ENCODE peak calls at places on chromosome 9, in ten cellular contexts. One of them, this sample, is unnamed.

GRCh38 chr9:86907346-86907745 is 40.0 kb downstream of the GAS1 start:
- DNase-seq in GM23338: no peak
- DNase-seq in sigmoid colon: no peak
- DNase-seq in IMR-90: peak; percentile 62
- DNase-seq in CD4-positive, alpha-beta memory T cell: no peak
- DNase-seq in transverse colon: no peak
- DNase-seq in upper lobe of right lung: no peak
- DNase-seq in aorta: no peak
- DNase-seq in endodermal cell: no peak
- DNase-seq in spleen: no peak
- DNase-seq in this sample: no peak

GRCh38 chr9:128275198-128276007 is at the start of gene GOLGA2:
- DNase-seq in upper lobe of right lung: no peak
- DNase-seq in aorta: peak; percentile 67
- DNase-seq in endodermal cell: peak; percentile 71
- DNase-seq in sigmoid colon: peak; percentile 82
- DNase-seq in spleen: no peak
- DNase-seq in transverse colon: peak; percentile 47
- DNase-seq in CD4-positive, alpha-beta memory T cell: no peak
- DNase-seq in GM23338: peak; percentile 73
- DNase-seq in IMR-90: peak; percentile 76
- DNase-seq in this sample: no peak

GRCh38 chr9:122827759-122828090 is 663 bp downstream of the PDCL start:
- DNase-seq in endodermal cell: peak; percentile 83
- DNase-seq in IMR-90: peak; percentile 42
- DNase-seq in transverse colon: no peak
- DNase-seq in aorta: no peak
- DNase-seq in CD4-positive, alpha-beta memory T cell: no peak
- DNase-seq in spleen: no peak
- DNase-seq in sigmoid colon: no peak
- DNase-seq in upper lobe of right lung: no peak
- DNase-seq in GM23338: peak; percentile 77
- DNase-seq in this sample: no peak

GRCh38 chr9:237141-237857 is 22.6 kb downstream of the DOCK8 start:
- DNase-seq in spleen: no peak
- DNase-seq in endodermal cell: no peak
- DNase-seq in CD4-positive, alpha-beta memory T cell: no peak
- DNase-seq in sigmoid colon: no peak
- DNase-seq in upper lobe of right lung: no peak
- DNase-seq in aorta: no peak
- DNase-seq in transverse colon: no peak
- DNase-seq in IMR-90: no peak
- DNase-seq in GM23338: no peak
- DNase-seq in this sample: no peak

GRCh38 chr9:28620661-28621060 is 1047.4 kb upstream of the C9orf72 start:
- DNase-seq in aorta: no peak
- DNase-seq in endodermal cell: no peak
- DNase-seq in sigmoid colon: no peak
- DNase-seq in GM23338: no peak
- DNase-seq in spleen: no peak
- DNase-seq in transverse colon: no peak
- DNase-seq in IMR-90: no peak
- DNase-seq in upper lobe of right lung: no peak
- DNase-seq in CD4-positive, alpha-beta memory T cell: no peak
- DNase-seq in this sample: no peak

GRCh38 chr9:93183663-93184438 is at the start of gene WNK2:
- DNase-seq in IMR-90: no peak
- DNase-seq in spleen: no peak
- DNase-seq in aorta: no peak
- DNase-seq in endodermal cell: peak; percentile 86
- DNase-seq in upper lobe of right lung: no peak
- DNase-seq in sigmoid colon: no peak
- DNase-seq in transverse colon: peak; percentile 67
- DNase-seq in GM23338: peak; percentile 64
- DNase-seq in CD4-positive, alpha-beta memory T cell: peak; percentile 39
- DNase-seq in this sample: peak; percentile 17

GRCh38 chr9:77954018-77954417 is 77.6 kb downstream of the GNAQ start:
- DNase-seq in transverse colon: no peak
- DNase-seq in sigmoid colon: no peak
- DNase-seq in upper lobe of right lung: no peak
- DNase-seq in IMR-90: peak; percentile 60
- DNase-seq in aorta: no peak
- DNase-seq in CD4-positive, alpha-beta memory T cell: no peak
- DNase-seq in spleen: no peak
- DNase-seq in endodermal cell: no peak
- DNase-seq in GM23338: no peak
- DNase-seq in this sample: no peak

GRCh38 chr9:20873240-20873860 is 158.1 kb downstream of the HACD4 start:
- DNase-seq in spleen: no peak
- DNase-seq in upper lobe of right lung: no peak
- DNase-seq in IMR-90: peak; percentile 53
- DNase-seq in CD4-positive, alpha-beta memory T cell: no peak
- DNase-seq in endodermal cell: no peak
- DNase-seq in sigmoid colon: no peak
- DNase-seq in aorta: no peak
- DNase-seq in transverse colon: no peak
- DNase-seq in GM23338: no peak
- DNase-seq in this sample: no peak

GRCh38 chr9:131744715-131745201 is 4.9 kb upstream of the RAPGEF1 start:
- DNase-seq in aorta: no peak
- DNase-seq in sigmoid colon: no peak
- DNase-seq in GM23338: no peak
- DNase-seq in CD4-positive, alpha-beta memory T cell: no peak
- DNase-seq in upper lobe of right lung: no peak
- DNase-seq in IMR-90: no peak
- DNase-seq in transverse colon: no peak
- DNase-seq in endodermal cell: no peak
- DNase-seq in spleen: no peak
- DNase-seq in this sample: no peak

GRCh38 chr9:136482046-136482792 is 621 bp downstream of the SEC16A start:
- DNase-seq in transverse colon: peak; percentile 49
- DNase-seq in sigmoid colon: peak; percentile 79
- DNase-seq in endodermal cell: no peak
- DNase-seq in upper lobe of right lung: no peak
- DNase-seq in aorta: no peak
- DNase-seq in spleen: no peak
- DNase-seq in CD4-positive, alpha-beta memory T cell: peak; percentile 42
- DNase-seq in IMR-90: peak; percentile 37
- DNase-seq in GM23338: peak; percentile 52
- DNase-seq in this sample: peak; percentile 29

GRCh38 chr9:92947268-92948031 is at the start of gene FGD3:
- DNase-seq in spleen: no peak
- DNase-seq in sigmoid colon: no peak
- DNase-seq in upper lobe of right lung: peak; percentile 71
- DNase-seq in GM23338: peak; percentile 46
- DNase-seq in CD4-positive, alpha-beta memory T cell: peak; percentile 49
- DNase-seq in aorta: no peak
- DNase-seq in IMR-90: no peak
- DNase-seq in endodermal cell: peak; percentile 73
- DNase-seq in transverse colon: no peak
- DNase-seq in this sample: no peak

GRCh38 chr9:89350988-89351557 is 32.8 kb downstream of the SECISBP2 start:
- DNase-seq in endodermal cell: no peak
- DNase-seq in IMR-90: no peak
- DNase-seq in upper lobe of right lung: no peak
- DNase-seq in transverse colon: no peak
- DNase-seq in GM23338: no peak
- DNase-seq in spleen: no peak
- DNase-seq in sigmoid colon: no peak
- DNase-seq in aorta: no peak
- DNase-seq in CD4-positive, alpha-beta memory T cell: no peak
- DNase-seq in this sample: no peak

GRCh38 chr9:72909428-72909827 is 43.4 kb downstream of the ALDH1A1 start:
- DNase-seq in GM23338: no peak
- DNase-seq in spleen: no peak
- DNase-seq in IMR-90: no peak
- DNase-seq in sigmoid colon: no peak
- DNase-seq in upper lobe of right lung: no peak
- DNase-seq in aorta: no peak
- DNase-seq in CD4-positive, alpha-beta memory T cell: no peak
- DNase-seq in transverse colon: no peak
- DNase-seq in endodermal cell: no peak
- DNase-seq in this sample: no peak
- H3K4me3 ChIP-seq in GM23338: no peak overlapping the region
- H3K4me3 ChIP-seq in spleen: no peak overlapping the region
- H3K4me3 ChIP-seq in IMR-90: no peak overlapping the region
- H3K4me3 ChIP-seq in sigmoid colon: no peak overlapping the region
- H3K4me3 ChIP-seq in upper lobe of right lung: no peak overlapping the region
- H3K4me3 ChIP-seq in aorta: no peak overlapping the region
- H3K4me3 ChIP-seq in CD4-positive, alpha-beta memory T cell: no peak overlapping the region
- H3K4me3 ChIP-seq in transverse colon: no peak overlapping the region
- H3K4me3 ChIP-seq in endodermal cell: no peak overlapping the region
- H3K4me3 ChIP-seq in this sample: no peak overlapping the region

DNA sequence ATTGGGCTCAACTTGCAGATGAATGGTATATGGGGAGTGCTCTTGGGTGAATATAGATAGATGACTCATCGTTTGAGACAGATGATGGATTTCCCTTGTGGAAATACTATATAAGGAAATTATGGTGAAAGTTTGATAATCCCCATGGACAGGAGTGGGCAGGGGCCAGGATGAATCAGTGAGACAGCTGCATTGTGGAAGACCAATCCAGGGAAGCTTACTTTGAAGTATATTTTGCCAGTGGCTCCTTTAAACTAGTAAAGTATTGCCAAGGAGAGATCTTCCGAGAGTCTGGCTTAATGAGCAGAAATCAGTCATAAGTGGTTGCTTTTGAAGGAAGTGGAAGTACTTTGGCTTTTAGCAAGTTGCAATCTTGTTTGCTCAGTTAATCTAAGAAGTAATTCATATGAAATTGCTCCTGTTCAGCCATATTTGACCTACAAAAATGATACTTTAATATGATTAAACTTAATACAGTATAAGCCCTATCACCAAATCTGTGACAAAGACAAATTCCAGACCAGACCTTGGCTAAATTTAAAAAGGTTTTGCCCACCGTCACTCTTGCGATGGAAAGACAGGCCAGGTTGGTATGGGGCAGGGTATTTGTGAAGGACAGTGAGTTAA is 9.3 kb upstream of the TNC start:
- DNase-seq in sigmoid colon: no peak
- DNase-seq in upper lobe of right lung: no peak
- DNase-seq in IMR-90: peak; percentile 87
- DNase-seq in endodermal cell: no peak
- DNase-seq in transverse colon: no peak
- DNase-seq in aorta: no peak
- DNase-seq in CD4-positive, alpha-beta memory T cell: no peak
- DNase-seq in spleen: no peak
- DNase-seq in GM23338: no peak
- DNase-seq in this sample: no peak
- H3K27ac ChIP-seq in sigmoid colon: peak overlapping the region; percentile 45
- H3K27ac ChIP-seq in upper lobe of right lung: no peak overlapping the region
- H3K27ac ChIP-seq in IMR-90: no peak overlapping the region
- H3K27ac ChIP-seq in endodermal cell: no peak overlapping the region
- H3K27ac ChIP-seq in transverse colon: no peak overlapping the region
- H3K27ac ChIP-seq in aorta: no peak overlapping the region
- H3K27ac ChIP-seq in CD4-positive, alpha-beta memory T cell: no peak overlapping the region
- H3K27ac ChIP-seq in spleen: no peak overlapping the region
- H3K27ac ChIP-seq in GM23338: no peak overlapping the region
- H3K27ac ChIP-seq in this sample: no peak overlapping the region

GRCh38 chr9:74497750-74498615 is 848 bp downstream of the RORB start:
- DNase-seq in GM23338: peak; percentile 72
- DNase-seq in transverse colon: no peak
- DNase-seq in endodermal cell: peak; percentile 85
- DNase-seq in IMR-90: no peak
- DNase-seq in upper lobe of right lung: peak; percentile 70
- DNase-seq in spleen: peak; percentile 77
- DNase-seq in aorta: peak; percentile 49
- DNase-seq in CD4-positive, alpha-beta memory T cell: peak; percentile 5
- DNase-seq in sigmoid colon: no peak
- DNase-seq in this sample: no peak

GRCh38 chr9:74498616-74499095 is 1.5 kb downstream of the RORB start:
- DNase-seq in upper lobe of right lung: peak; percentile 48
- DNase-seq in IMR-90: no peak
- DNase-seq in CD4-positive, alpha-beta memory T cell: no peak
- DNase-seq in spleen: no peak
- DNase-seq in endodermal cell: peak; percentile 78
- DNase-seq in GM23338: peak; percentile 39
- DNase-seq in aorta: no peak
- DNase-seq in sigmoid colon: no peak
- DNase-seq in transverse colon: no peak
- DNase-seq in this sample: no peak

GRCh38 chr9:74499770-74500583 is 2.8 kb downstream of the RORB start:
- DNase-seq in CD4-positive, alpha-beta memory T cell: no peak
- DNase-seq in aorta: no peak
- DNase-seq in upper lobe of right lung: no peak
- DNase-seq in sigmoid colon: no peak
- DNase-seq in transverse colon: no peak
- DNase-seq in endodermal cell: peak; percentile 76
- DNase-seq in GM23338: peak; percentile 51
- DNase-seq in IMR-90: no peak
- DNase-seq in spleen: peak; percentile 66
- DNase-seq in this sample: no peak

GRCh38 chr9:74499111-74499601 is 2.0 kb downstream of the RORB start:
- DNase-seq in transverse colon: no peak
- DNase-seq in IMR-90: no peak
- DNase-seq in spleen: peak; percentile 69
- DNase-seq in CD4-positive, alpha-beta memory T cell: no peak
- DNase-seq in endodermal cell: peak; percentile 74
- DNase-seq in sigmoid colon: no peak
- DNase-seq in aorta: no peak
- DNase-seq in GM23338: peak; percentile 64
- DNase-seq in upper lobe of right lung: no peak
- DNase-seq in this sample: no peak

DNA sequence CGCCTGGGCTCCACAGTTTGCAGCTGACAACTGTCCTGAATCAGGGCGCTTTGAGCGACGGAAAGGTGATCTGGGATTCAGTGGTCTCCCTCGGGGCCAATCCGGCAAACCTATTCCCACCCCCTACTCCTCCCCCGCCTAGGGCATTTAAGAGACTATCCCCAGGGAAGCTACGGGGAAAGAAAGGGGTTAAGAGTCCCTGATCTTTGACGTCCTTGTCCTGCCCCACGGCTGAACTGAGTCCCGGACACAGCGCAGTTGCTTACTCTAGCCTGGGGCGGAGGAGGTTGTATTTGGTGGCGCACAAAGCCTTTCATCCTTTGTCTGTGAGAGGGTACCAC is 3.4 kb downstream of the RORB start:
- DNase-seq in IMR-90: no peak
- DNase-seq in endodermal cell: peak; percentile 74
- DNase-seq in sigmoid colon: no peak
- DNase-seq in upper lobe of right lung: no peak
- DNase-seq in aorta: no peak
- DNase-seq in GM23338: peak; percentile 68
- DNase-seq in spleen: no peak
- DNase-seq in transverse colon: no peak
- DNase-seq in CD4-positive, alpha-beta memory T cell: no peak
- DNase-seq in this sample: no peak
- H3K4me3 ChIP-seq in IMR-90: no peak overlapping the region
- H3K4me3 ChIP-seq in endodermal cell: peak overlapping the region; percentile 88
- H3K4me3 ChIP-seq in sigmoid colon: peak overlapping the region; percentile 59
- H3K4me3 ChIP-seq in upper lobe of right lung: no peak overlapping the region
- H3K4me3 ChIP-seq in aorta: no peak overlapping the region
- H3K4me3 ChIP-seq in GM23338: peak overlapping the region; percentile 79
- H3K4me3 ChIP-seq in spleen: peak overlapping the region; percentile 34
- H3K4me3 ChIP-seq in transverse colon: no peak overlapping the region
- H3K4me3 ChIP-seq in CD4-positive, alpha-beta memory T cell: no peak overlapping the region
- H3K4me3 ChIP-seq in this sample: no peak overlapping the region

GRCh38 chr9:129964901-129965734 is 77.9 kb downstream of the FNBP1 start:
- DNase-seq in sigmoid colon: peak; percentile 73
- DNase-seq in CD4-positive, alpha-beta memory T cell: no peak
- DNase-seq in spleen: no peak
- DNase-seq in IMR-90: peak; percentile 93
- DNase-seq in endodermal cell: peak; percentile 59
- DNase-seq in aorta: no peak
- DNase-seq in transverse colon: no peak
- DNase-seq in upper lobe of right lung: peak; percentile 12
- DNase-seq in GM23338: peak; percentile 51
- DNase-seq in this sample: no peak
- H3K27ac ChIP-seq in sigmoid colon: peak overlapping the region; percentile 92
- H3K27ac ChIP-seq in CD4-positive, alpha-beta memory T cell: peak overlapping the region; percentile 90
- H3K27ac ChIP-seq in spleen: peak overlapping the region; percentile 95
- H3K27ac ChIP-seq in IMR-90: peak overlapping the region; percentile 94
- H3K27ac ChIP-seq in endodermal cell: peak overlapping the region; percentile 10
- H3K27ac ChIP-seq in aorta: peak overlapping the region; percentile 82
- H3K27ac ChIP-seq in transverse colon: peak overlapping the region; percentile 87
- H3K27ac ChIP-seq in upper lobe of right lung: peak overlapping the region; percentile 49
- H3K27ac ChIP-seq in GM23338: peak overlapping the region; percentile 94
- H3K27ac ChIP-seq in this sample: peak overlapping the region; percentile 48